ENCODE peak calls at places on chromosomes 7 and 10, in nine cellular contexts. H is endodermal cell; N is tibial artery; A is activated B cell treated with CpG ODN at 0.5 μM for 24 hours; K is hepatocyte; U is heart left ventricle; J is BJ; P is CD4-positive, alpha-beta T cell; D is cardiac muscle cell. W is an unnamed sample.

GRCh38 chr10:79446451-79447020 is 1.1 kb upstream of the ZCCHC24 start:
- DNase-seq in H (peak), N (peak), A (peak), K (peak), U (peak), J (no peak), P (peak), D (peak), W (no peak)

GRCh38 chr7:1508277-1508758 is 4.1 kb upstream of the INTS1 start:
- DNase-seq in H (no peak), N (no peak), A (no peak), K (no peak), U (no peak), J (no peak), P (no peak), D (no peak), W (no peak)

GRCh38 chr10:5404188-5405041 is at the start of gene TUBAL3:
- DNase-seq in H (no peak), N (no peak), A (no peak), K (no peak), U (peak), J (no peak), P (no peak), D (no peak), W (no peak)

GRCh38 chr10:30151581-30152389 is 92.4 kb upstream of the JCAD start:
- DNase-seq in H (peak), N (peak), A (no peak), K (peak), U (peak), J (peak), P (no peak), D (no peak), W (no peak)

GRCh38 chr10:119104653-119105024 is 726 bp downstream of the DENND10 start:
- DNase-seq in H (peak), N (peak), A (no peak), K (peak), U (peak), J (no peak), P (no peak), D (peak), W (no peak)

GRCh38 chr10:15642095-15642494 is 77.6 kb downstream of the ITGA8 start:
- DNase-seq in H (no peak), N (no peak), A (no peak), K (no peak), U (no peak), J (no peak), P (no peak), D (no peak), W (no peak)

GRCh38 chr7:2247141-2247985 is 5.3 kb downstream of the NUDT1 start:
- DNase-seq in H (peak), N (no peak), A (peak), K (peak), U (no peak), J (no peak), P (no peak), D (peak), W (peak)

GRCh38 chr7:44189286-44189992 is at the start of gene GCK:
- DNase-seq in H (peak), N (no peak), A (no peak), K (no peak), U (no peak), J (no peak), P (no peak), D (peak), W (no peak)

GRCh38 chr7:50679218-50680007 is 103.3 kb downstream of the GRB10 start:
- DNase-seq in H (peak), N (no peak), A (no peak), K (peak), U (no peak), J (no peak), P (no peak), D (peak), W (peak)

GRCh38 chr7:82247814-82248433 is 195.7 kb downstream of the CACNA2D1 start:
- DNase-seq in H (no peak), N (no peak), A (no peak), K (no peak), U (no peak), J (no peak), P (no peak), D (no peak), W (no peak)

GRCh38 chr10:2887391-2888070 is 179.8 kb upstream of the PFKP start:
- DNase-seq in H (peak), N (no peak), A (no peak), K (no peak), U (no peak), J (no peak), P (no peak), D (no peak), W (no peak)

GRCh38 chr10:124338276-124338915 is 80.3 kb downstream of the OAT start:
- DNase-seq in H (no peak), N (peak), A (no peak), K (no peak), U (no peak), J (no peak), P (no peak), D (no peak), W (no peak)

GRCh38 chr7:69199661-69200060 is 398.6 kb upstream of the AUTS2 start:
- DNase-seq in H (no peak), N (no peak), A (no peak), K (no peak), U (no peak), J (no peak), P (no peak), D (no peak), W (no peak)

GRCh38 chr10:43313901-43314300 is 47.0 kb upstream of the RASGEF1A start:
- DNase-seq in H (no peak), N (peak), A (no peak), K (no peak), U (no peak), J (no peak), P (no peak), D (no peak), W (no peak)

DNA sequence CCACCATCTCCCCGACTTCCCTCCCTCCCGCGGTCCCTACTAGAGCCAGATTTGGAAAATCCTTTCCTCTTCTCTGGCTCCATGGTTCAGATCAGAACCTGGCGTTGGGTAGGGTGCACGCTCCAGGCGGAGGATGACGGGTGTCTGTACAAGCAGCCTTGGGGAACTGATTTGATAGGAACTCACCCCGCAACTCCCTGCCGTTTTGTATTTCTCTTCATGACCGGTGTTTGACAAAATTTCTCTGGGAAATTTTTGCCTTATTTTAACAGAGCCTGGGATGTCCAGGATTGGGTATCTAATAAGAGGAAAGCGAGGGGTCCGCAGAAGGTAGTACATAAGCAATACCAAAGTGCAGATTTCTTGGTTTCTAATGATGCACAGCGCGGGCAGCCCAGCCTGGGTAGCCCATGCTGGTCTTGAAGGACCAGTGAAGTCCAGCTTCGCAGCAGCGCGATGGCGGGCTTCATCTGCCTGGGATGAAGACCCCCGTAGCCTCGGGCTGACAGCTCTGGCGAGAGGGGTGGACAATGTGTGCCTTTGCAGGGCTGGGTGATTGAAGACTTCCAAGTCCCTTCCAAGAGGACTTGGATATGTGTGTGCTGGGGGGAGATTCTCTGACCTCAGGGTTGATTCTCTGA is 2.1 kb downstream of the SORCS3 start:
- DNase-seq in H (no peak), N (no peak), A (no peak), K (no peak), U (no peak), J (no peak), P (no peak), D (no peak), W (no peak)
- TF ChIP-seq CTCF in H (no peak), N (no peak), A (no peak), K (no peak), U (no peak), J (no peak), P (no peak), D (no peak), W (no peak)

GRCh38 chr7:4797858-4798705 is 22.7 kb downstream of the AP5Z1 start:
- DNase-seq in H (peak), N (no peak), A (peak), K (peak), U (no peak), J (no peak), P (peak), D (peak), W (peak)
- TF ChIP-seq CTCF in H (peak), N (peak), A (peak), K (peak), U (peak), J (peak), P (peak), D (peak), W (peak)

GRCh38 chr7:140079121-140079536 is 16.4 kb upstream of the PARP12 start:
- DNase-seq in H (peak), N (no peak), A (no peak), K (peak), U (no peak), J (no peak), P (no peak), D (peak), W (no peak)
- TF ChIP-seq CTCF in H (peak), N (no peak), A (no peak), K (peak), U (no peak), J (peak), P (no peak), D (peak), W (no peak)

DNA sequence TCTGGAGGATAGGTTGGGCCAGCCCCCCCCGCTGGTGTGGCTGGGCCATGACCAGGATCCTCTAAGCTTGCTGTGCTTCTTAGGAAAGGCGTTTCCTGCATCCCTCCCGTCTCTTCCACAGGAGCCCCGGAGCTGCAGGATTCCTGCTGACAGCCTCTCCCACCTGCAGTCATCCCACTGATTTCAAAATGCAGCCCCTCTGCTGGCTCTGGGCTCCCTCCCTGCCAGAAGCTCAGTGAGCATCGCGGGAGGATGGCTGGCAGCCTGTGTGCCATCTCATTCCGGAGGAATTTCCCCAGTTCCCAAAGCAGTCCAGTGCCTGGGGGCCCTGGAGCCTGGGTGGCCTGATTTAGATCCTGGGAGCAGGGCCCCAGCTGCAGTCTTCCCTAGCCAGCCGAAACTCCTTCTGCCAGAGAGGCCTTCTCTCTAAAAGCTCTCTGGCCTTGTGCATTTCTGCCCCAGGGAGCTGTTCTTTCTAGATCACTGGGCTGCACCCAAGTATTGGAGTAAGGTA is 21.8 kb upstream of the GOLGA7B start:
- DNase-seq in H (no peak), N (no peak), A (no peak), K (no peak), U (no peak), J (no peak), P (no peak), D (no peak), W (no peak)
- TF ChIP-seq CTCF in H (peak), N (no peak), A (no peak), K (no peak), U (no peak), J (no peak), P (no peak), D (no peak), W (no peak)

GRCh38 chr7:74656421-74656910 is 1.1 kb upstream of the GTF2I start:
- DNase-seq in H (peak), N (peak), A (peak), K (peak), U (peak), J (no peak), P (peak), D (peak), W (no peak)
- TF ChIP-seq CTCF in H (no peak), N (no peak), A (no peak), K (peak), U (no peak), J (peak), P (no peak), D (no peak), W (peak)

GRCh38 chr10:68897336-68897741 is 3.8 kb upstream of the DDX50 start:
- DNase-seq in H (peak), N (no peak), A (no peak), K (peak), U (peak), J (no peak), P (peak), D (peak), W (no peak)
- TF ChIP-seq CTCF in H (peak), N (peak), A (no peak), K (peak), U (peak), J (peak), P (peak), D (peak), W (peak)

GRCh38 chr7:55191926-55192692 is 173.0 kb upstream of the LANCL2 start:
- DNase-seq in H (peak), N (no peak), A (no peak), K (no peak), U (no peak), J (no peak), P (no peak), D (no peak), W (no peak)
- TF ChIP-seq CTCF in H (no peak), N (no peak), A (no peak), K (no peak), U (no peak), J (peak), P (no peak), D (peak), W (no peak)

DNA sequence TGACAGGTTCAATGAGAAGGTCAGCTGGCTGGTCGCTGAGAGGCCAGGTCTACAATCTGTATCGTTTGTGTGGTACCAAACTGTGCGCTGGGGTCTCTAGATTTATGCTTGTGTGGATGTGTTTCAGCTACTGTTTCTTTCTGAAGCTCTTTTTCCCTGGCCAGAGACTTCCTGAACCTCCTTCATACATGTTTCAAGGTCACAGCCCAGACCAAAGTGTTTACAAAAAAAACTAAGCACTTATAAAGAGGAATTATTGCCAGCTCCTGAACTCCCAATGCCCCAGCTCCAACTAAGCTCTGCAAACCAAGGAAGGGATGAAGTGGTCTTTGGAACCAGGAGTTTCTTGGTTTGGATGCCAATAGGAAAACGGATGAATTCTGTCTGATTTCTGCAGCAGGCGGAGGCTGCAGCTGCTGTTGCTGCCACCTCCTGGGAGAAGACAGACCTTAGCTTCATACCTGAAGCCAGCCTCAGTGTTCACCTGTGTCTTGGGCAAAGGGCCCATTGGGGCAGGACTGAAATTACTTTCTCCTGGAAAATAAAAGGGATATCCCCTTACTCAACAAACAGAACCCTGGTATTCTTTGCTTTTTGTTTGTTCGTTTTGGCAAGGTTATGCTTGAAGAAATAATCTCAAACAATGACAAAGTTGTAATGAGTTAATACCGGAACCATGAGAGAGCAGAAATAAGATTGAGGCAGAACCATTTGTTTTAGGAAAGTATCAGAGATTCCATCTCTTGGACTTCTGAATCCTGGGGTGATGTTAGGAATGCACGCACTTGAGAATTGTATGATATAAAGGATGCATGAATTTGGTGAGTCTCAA is 24.6 kb upstream of the MKLN1 start:
- DNase-seq in H (peak), N (no peak), A (no peak), K (peak), U (no peak), J (no peak), P (peak), D (no peak), W (no peak)
- TF ChIP-seq CTCF in H (peak), N (peak), A (no peak), K (peak), U (peak), J (peak), P (peak), D (peak), W (peak)